ENCODE peak calls at places on chromosomes 12 and 14, in five cellular contexts. S, K, F, J and V are unnamed samples.
A peak's percentile ranks its signal among the peaks of the same experiment; 100 is the strongest.

GRCh38 chr12:96487214-96487613 is 2.2 kb upstream of the CFAP54 start:
- DNase-seq in S (no peak), K (no peak), F (no peak), J (no peak), V (no peak)

GRCh38 chr12:9064815-9065606 is 50.7 kb downstream of the A2M start:
- DNase-seq in S (peak; percentile 52), K (peak; percentile 82), F (peak; percentile 55), J (no peak), V (peak; percentile 83)

GRCh38 chr14:91286530-91286937 is 42.0 kb upstream of the GPR68 start:
- DNase-seq in S (peak; percentile 74), K (peak; percentile 76), F (peak; percentile 88), J (peak; percentile 82), V (peak; percentile 86)

GRCh38 chr14:102985665-102986064 is 63.2 kb downstream of the AMN start:
- DNase-seq in S (no peak), K (no peak), F (peak; percentile 43), J (no peak), V (no peak)

GRCh38 chr12:77045183-77045582 is 20.2 kb downstream of the E2F7 start:
- DNase-seq in S (no peak), K (no peak), F (no peak), J (no peak), V (no peak)

GRCh38 chr14:72975776-72976175 is 49.5 kb downstream of the DCAF4 start:
- DNase-seq in S (no peak), K (no peak), F (no peak), J (no peak), V (no peak)

GRCh38 chr12:121590476-121591143 is 9.8 kb upstream of the KDM2B start:
- DNase-seq in S (no peak), K (no peak), F (no peak), J (peak; percentile 67), V (no peak)

GRCh38 chr14:92598549-92598905 is 84.9 kb downstream of the RIN3 start:
- DNase-seq in S (no peak), K (no peak), F (no peak), J (no peak), V (no peak)

GRCh38 chr12:104805186-104805585 is 152.9 kb downstream of the SLC41A2 start:
- DNase-seq in S (no peak), K (no peak), F (no peak), J (no peak), V (no peak)

GRCh38 chr12:121114806-121115205 is 17.9 kb upstream of the P2RX7 start:
- DNase-seq in S (no peak), K (no peak), F (no peak), J (no peak), V (no peak)

GRCh38 chr12:108560321-108560721 is 652 bp downstream of the SART3 start:
- DNase-seq in S (no peak), K (no peak), F (no peak), J (no peak), V (no peak)

GRCh38 chr12:29223431-29223830 is 74.4 kb downstream of the FAR2 start:
- DNase-seq in S (no peak), K (no peak), F (no peak), J (no peak), V (no peak)

GRCh38 chr12:113397497-113398197 is 6.0 kb downstream of the SDS start:
- DNase-seq in S (no peak), K (no peak), F (no peak), J (no peak), V (no peak)

GRCh38 chr12:388547-389137 is 478 bp downstream of the KDM5A start:
- DNase-seq in S (no peak), K (no peak), F (no peak), J (peak; percentile 52), V (no peak)

GRCh38 chr12:118606690-118607089 is 230.3 kb downstream of the SUDS3 start:
- DNase-seq in S (no peak), K (no peak), F (no peak), J (no peak), V (no peak)

GRCh38 chr14:75418779-75419768 is 8.7 kb upstream of the JDP2 start:
- DNase-seq in S (peak; percentile 90), K (no peak), F (no peak), J (peak; percentile 53), V (no peak)

GRCh38 chr12:26198742-26199141 is 3.4 kb downstream of the SSPN start:
- DNase-seq in S (no peak), K (peak; percentile 70), F (no peak), J (no peak), V (no peak)

GRCh38 chr14:65016461-65016860 is 29.8 kb downstream of the FNTB start:
- DNase-seq in S (no peak), K (no peak), F (no peak), J (no peak), V (no peak)

GRCh38 chr12:108609535-108610335 is 11.9 kb upstream of the TMEM119 start:
- DNase-seq in S (no peak), K (peak; percentile 68), F (no peak), J (no peak), V (peak; percentile 87)

GRCh38 chr12:27190761-27191160 is 53.3 kb upstream of the STK38L start:
- DNase-seq in S (no peak), K (no peak), F (no peak), J (no peak), V (no peak)

GRCh38 chr12:72102150-72102549 is 163.5 kb downstream of the TPH2 start:
- DNase-seq in S (no peak), K (no peak), F (no peak), J (no peak), V (no peak)

GRCh38 chr12:32134144-32134888 is 27.7 kb downstream of the BICD1 start:
- DNase-seq in S (no peak), K (no peak), F (no peak), J (peak; percentile 63), V (no peak)

GRCh38 chr12:88856201-88856600 is 275.9 kb upstream of the KITLG start:
- DNase-seq in S (no peak), K (no peak), F (no peak), J (no peak), V (no peak)

GRCh38 chr12:13100882-13101769 is 2.3 kb downstream of the GSG1 start:
- DNase-seq in S (no peak), K (peak; percentile 95), F (peak; percentile 83), J (peak; percentile 92), V (peak; percentile 91)

GRCh38 chr12:108318472-108319275 is 20.4 kb downstream of the CMKLR1 start:
- DNase-seq in S (no peak), K (no peak), F (no peak), J (no peak), V (no peak)

GRCh38 chr12:122807651-122808050 is 27.6 kb upstream of the HIP1R start:
- DNase-seq in S (no peak), K (no peak), F (no peak), J (no peak), V (no peak)

GRCh38 chr14:77882098-77882497 is 82.2 kb downstream of the ADCK1 start:
- DNase-seq in S (no peak), K (peak; percentile 55), F (peak; percentile 36), J (no peak), V (no peak)

GRCh38 chr12:42504049-42504448 is 85.5 kb downstream of the PRICKLE1 start:
- DNase-seq in S (no peak), K (no peak), F (no peak), J (no peak), V (no peak)

GRCh38 chr12:92943482-92944250 is 14.6 kb upstream of the EEA1 start:
- DNase-seq in S (no peak), K (no peak), F (no peak), J (no peak), V (no peak)

GRCh38 chr12:119808441-119808840 is 68.7 kb downstream of the CIT start:
- DNase-seq in S (no peak), K (no peak), F (no peak), J (no peak), V (no peak)